ENCODE peak calls at places on chromosomes 7 and 10, in four cellular contexts. One of them, this sample, is unnamed.
A peak's percentile ranks its signal among the peaks of the same experiment; 100 is the strongest.

GRCh38 chr10:91023708-91024438 is 103.0 kb upstream of the ANKRD1 start:
- DNase-seq in esophagus squamous epithelium: no peak
- DNase-seq in GM12878: no peak
- DNase-seq in psoas muscle: no peak
- DNase-seq in this sample: no peak

GRCh38 chr10:43389867-43390266 is 18.4 kb downstream of the FXYD4 start:
- DNase-seq in esophagus squamous epithelium: no peak
- DNase-seq in GM12878: no peak
- DNase-seq in psoas muscle: no peak
- DNase-seq in this sample: no peak

GRCh38 chr7:139118234-139118802 is 8.8 kb upstream of the ZC3HAV1 start:
- DNase-seq in esophagus squamous epithelium: no peak
- DNase-seq in GM12878: peak; percentile 80
- DNase-seq in psoas muscle: no peak
- DNase-seq in this sample: peak; percentile 90

GRCh38 chr10:1708746-1709145 is 28.6 kb downstream of the ADARB2 start:
- DNase-seq in esophagus squamous epithelium: no peak
- DNase-seq in GM12878: no peak
- DNase-seq in psoas muscle: no peak
- DNase-seq in this sample: no peak

GRCh38 chr10:49643296-49644034 is 29.6 kb downstream of the CHAT start:
- DNase-seq in esophagus squamous epithelium: no peak
- DNase-seq in GM12878: no peak
- DNase-seq in psoas muscle: no peak
- DNase-seq in this sample: no peak

GRCh38 chr10:18665079-18665478 is 5.8 kb downstream of the ARL5B start:
- DNase-seq in esophagus squamous epithelium: no peak
- DNase-seq in GM12878: no peak
- DNase-seq in psoas muscle: no peak
- DNase-seq in this sample: no peak

GRCh38 chr10:24503627-24504320 is 219.9 kb downstream of the ARHGAP21 start:
- DNase-seq in esophagus squamous epithelium: no peak
- DNase-seq in GM12878: peak; percentile 36
- DNase-seq in psoas muscle: no peak
- DNase-seq in this sample: peak; percentile 76

GRCh38 chr7:105934577-105935185 is 28.4 kb upstream of the CDHR3 start:
- DNase-seq in esophagus squamous epithelium: no peak
- DNase-seq in GM12878: no peak
- DNase-seq in psoas muscle: no peak
- DNase-seq in this sample: peak; percentile 40

GRCh38 chr7:93232673-93233018 is 480 bp downstream of the VPS50 start:
- DNase-seq in esophagus squamous epithelium: no peak
- DNase-seq in GM12878: no peak
- DNase-seq in psoas muscle: no peak
- DNase-seq in this sample: peak; percentile 25

GRCh38 chr10:688621-689426 is 644 bp downstream of the DIP2C start:
- DNase-seq in esophagus squamous epithelium: no peak
- DNase-seq in GM12878: no peak
- DNase-seq in psoas muscle: peak; percentile 44
- DNase-seq in this sample: no peak

GRCh38 chr7:97215556-97215955 is 98.1 kb downstream of the SDHAF3 start:
- DNase-seq in esophagus squamous epithelium: no peak
- DNase-seq in GM12878: no peak
- DNase-seq in psoas muscle: no peak
- DNase-seq in this sample: no peak

GRCh38 chr7:74657692-74658170 is at the start of gene GTF2I:
- DNase-seq in esophagus squamous epithelium: no peak
- DNase-seq in GM12878: no peak
- DNase-seq in psoas muscle: no peak
- DNase-seq in this sample: no peak

GRCh38 chr10:117552156-117552620 is 9.6 kb downstream of the EMX2 start:
- DNase-seq in esophagus squamous epithelium: no peak
- DNase-seq in GM12878: no peak
- DNase-seq in psoas muscle: no peak
- DNase-seq in this sample: no peak

GRCh38 chr7:80499350-80499955 is 12.4 kb downstream of the GNAT3 start:
- DNase-seq in esophagus squamous epithelium: no peak
- DNase-seq in GM12878: no peak
- DNase-seq in psoas muscle: peak; percentile 36
- DNase-seq in this sample: no peak

GRCh38 chr7:117202511-117202910 is 120.3 kb downstream of the WNT2 start:
- DNase-seq in esophagus squamous epithelium: no peak
- DNase-seq in GM12878: no peak
- DNase-seq in psoas muscle: no peak
- DNase-seq in this sample: no peak

GRCh38 chr7:93757421-93757820 is 133.1 kb downstream of the TFPI2 start:
- DNase-seq in esophagus squamous epithelium: no peak
- DNase-seq in GM12878: no peak
- DNase-seq in psoas muscle: no peak
- DNase-seq in this sample: no peak

GRCh38 chr7:90804370-90804769 is 208.2 kb downstream of the CDK14 start:
- DNase-seq in esophagus squamous epithelium: no peak
- DNase-seq in GM12878: no peak
- DNase-seq in psoas muscle: no peak
- DNase-seq in this sample: no peak

GRCh38 chr7:101620991-101621390 is 8.1 kb downstream of the MYL10 start:
- DNase-seq in esophagus squamous epithelium: no peak
- DNase-seq in GM12878: no peak
- DNase-seq in psoas muscle: no peak
- DNase-seq in this sample: no peak

GRCh38 chr7:111029141-111029572 is 61.8 kb upstream of the LRRN3 start:
- DNase-seq in esophagus squamous epithelium: no peak
- DNase-seq in GM12878: no peak
- DNase-seq in psoas muscle: no peak
- DNase-seq in this sample: no peak

GRCh38 chr7:41027428-41028115 is 675.3 kb downstream of the INHBA start:
- DNase-seq in esophagus squamous epithelium: no peak
- DNase-seq in GM12878: no peak
- DNase-seq in psoas muscle: no peak
- DNase-seq in this sample: no peak

DNA sequence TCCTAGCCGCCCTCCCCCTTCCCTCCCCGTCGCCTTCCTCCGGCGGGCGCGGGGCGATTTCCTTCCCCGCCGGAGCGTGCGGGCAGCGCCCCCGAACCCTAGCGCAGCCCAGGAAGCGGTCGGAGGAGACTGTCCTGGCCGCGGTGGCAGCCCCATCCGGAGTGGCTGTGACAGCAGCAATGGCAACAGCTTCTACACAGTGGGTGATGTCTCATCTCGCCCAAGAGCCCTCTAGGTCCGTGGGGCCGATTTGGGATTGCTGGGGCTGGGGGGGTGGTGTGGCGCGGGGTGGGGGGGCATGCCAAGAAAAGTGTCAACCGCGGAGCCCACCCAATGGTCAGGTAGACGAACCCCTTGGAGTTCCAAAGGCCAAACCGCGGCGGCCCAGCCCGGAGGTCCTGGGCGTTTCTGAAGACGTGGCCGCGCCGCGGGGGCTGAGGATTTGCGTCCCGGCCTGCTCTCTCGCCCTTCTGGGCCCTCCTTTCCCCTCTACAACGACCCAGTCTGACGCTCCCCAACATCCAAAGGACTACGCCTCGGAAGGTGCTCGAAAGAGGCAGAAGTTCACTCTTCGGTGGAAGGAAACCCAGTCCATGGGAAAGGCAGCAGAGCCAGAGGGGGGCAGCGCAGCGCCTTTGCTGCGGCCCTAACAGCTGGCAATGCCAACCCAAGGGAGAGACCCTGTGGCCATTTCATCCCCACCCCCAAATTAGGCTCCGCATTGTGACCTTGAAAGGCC is 603 bp upstream of the TWIST1 start:
- DNase-seq in esophagus squamous epithelium: no peak
- DNase-seq in GM12878: no peak
- DNase-seq in psoas muscle: peak; percentile 18
- DNase-seq in this sample: no peak
- TF ChIP-seq CTCF in esophagus squamous epithelium: no peak
- TF ChIP-seq CTCF in GM12878: no peak
- TF ChIP-seq CTCF in psoas muscle: no peak
- TF ChIP-seq CTCF in this sample: no peak

GRCh38 chr10:101308051-101308450 is 45.9 kb upstream of the BTRC start:
- DNase-seq in esophagus squamous epithelium: no peak
- DNase-seq in GM12878: no peak
- DNase-seq in psoas muscle: no peak
- DNase-seq in this sample: no peak

GRCh38 chr10:101305241-101306230 is 48.4 kb upstream of the BTRC start:
- DNase-seq in esophagus squamous epithelium: no peak
- DNase-seq in GM12878: no peak
- DNase-seq in psoas muscle: no peak
- DNase-seq in this sample: no peak

GRCh38 chr10:101311440-101312067 is 42.4 kb upstream of the BTRC start:
- DNase-seq in esophagus squamous epithelium: no peak
- DNase-seq in GM12878: no peak
- DNase-seq in psoas muscle: no peak
- DNase-seq in this sample: no peak

GRCh38 chr10:101310528-101311439 is 43.2 kb upstream of the BTRC start:
- DNase-seq in esophagus squamous epithelium: no peak
- DNase-seq in GM12878: no peak
- DNase-seq in psoas muscle: no peak
- DNase-seq in this sample: no peak
- H3K4me3 ChIP-seq in esophagus squamous epithelium: peak overlapping the region; percentile 1
- H3K4me3 ChIP-seq in GM12878: no peak overlapping the region
- H3K4me3 ChIP-seq in psoas muscle: peak overlapping the region; percentile 62
- H3K4me3 ChIP-seq in this sample: no peak overlapping the region

GRCh38 chr7:2069472-2069860 is 163.3 kb downstream of the MAD1L1 start:
- DNase-seq in esophagus squamous epithelium: no peak
- DNase-seq in GM12878: no peak
- DNase-seq in psoas muscle: no peak
- DNase-seq in this sample: no peak

GRCh38 chr7:2070151-2070763 is 162.5 kb downstream of the MAD1L1 start:
- DNase-seq in esophagus squamous epithelium: no peak
- DNase-seq in GM12878: no peak
- DNase-seq in psoas muscle: no peak
- DNase-seq in this sample: no peak

GRCh38 chr7:2071133-2071832 is 161.5 kb downstream of the MAD1L1 start:
- DNase-seq in esophagus squamous epithelium: no peak
- DNase-seq in GM12878: no peak
- DNase-seq in psoas muscle: no peak
- DNase-seq in this sample: no peak

GRCh38 chr7:2066251-2066919 is 166.4 kb downstream of the MAD1L1 start:
- DNase-seq in esophagus squamous epithelium: no peak
- DNase-seq in GM12878: no peak
- DNase-seq in psoas muscle: no peak
- DNase-seq in this sample: peak; percentile 13

DNA sequence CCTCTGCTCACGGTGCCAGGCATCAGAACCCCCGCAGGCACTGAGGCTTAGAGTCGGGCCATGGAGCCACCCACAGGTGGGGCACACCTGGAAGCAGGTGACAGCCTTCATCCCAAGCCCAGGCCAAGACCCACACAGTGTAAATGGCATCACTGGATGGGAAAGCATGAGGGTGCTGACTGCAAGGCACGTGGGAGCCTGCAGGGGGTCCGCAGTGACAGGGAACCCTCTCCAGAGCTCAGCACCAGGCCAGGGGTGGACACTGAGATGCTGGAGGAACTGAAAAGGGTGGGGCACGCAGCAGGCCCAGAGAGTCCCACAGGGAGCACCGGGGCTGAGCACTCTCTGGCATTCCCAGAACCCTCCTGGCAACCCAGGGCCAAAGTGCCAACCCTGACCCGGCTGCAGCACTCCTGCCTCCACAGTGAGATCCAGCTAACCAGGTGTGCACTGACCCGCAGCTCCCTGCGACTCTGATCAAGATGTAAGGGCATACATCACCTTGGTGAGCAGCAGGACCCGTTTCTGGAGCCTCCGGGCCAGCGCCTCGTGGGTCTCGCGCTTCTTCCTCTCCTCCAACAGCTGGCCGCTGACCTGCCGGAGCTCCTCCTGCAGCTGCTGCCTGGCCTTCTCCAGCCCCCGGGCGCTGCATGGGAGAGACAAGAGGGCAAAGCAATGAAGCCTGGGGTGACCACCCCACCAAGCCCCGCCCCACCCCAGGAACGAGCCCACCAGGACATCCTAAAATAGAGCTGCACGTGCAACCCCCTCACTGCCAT is 163.9 kb downstream of the MAD1L1 start:
- DNase-seq in esophagus squamous epithelium: no peak
- DNase-seq in GM12878: no peak
- DNase-seq in psoas muscle: no peak
- DNase-seq in this sample: no peak
- TF ChIP-seq CTCF in esophagus squamous epithelium: no peak
- TF ChIP-seq CTCF in GM12878: no peak
- TF ChIP-seq CTCF in psoas muscle: no peak
- TF ChIP-seq CTCF in this sample: no peak

GRCh38 chr7:150799156-150799555 is 1.0 kb downstream of the TMEM176B start:
- DNase-seq in esophagus squamous epithelium: no peak
- DNase-seq in GM12878: no peak
- DNase-seq in psoas muscle: no peak
- DNase-seq in this sample: no peak
- H3K4me3 ChIP-seq in esophagus squamous epithelium: peak overlapping the region; percentile 71
- H3K4me3 ChIP-seq in GM12878: no peak overlapping the region
- H3K4me3 ChIP-seq in psoas muscle: peak overlapping the region; percentile 61
- H3K4me3 ChIP-seq in this sample: no peak overlapping the region

DNA sequence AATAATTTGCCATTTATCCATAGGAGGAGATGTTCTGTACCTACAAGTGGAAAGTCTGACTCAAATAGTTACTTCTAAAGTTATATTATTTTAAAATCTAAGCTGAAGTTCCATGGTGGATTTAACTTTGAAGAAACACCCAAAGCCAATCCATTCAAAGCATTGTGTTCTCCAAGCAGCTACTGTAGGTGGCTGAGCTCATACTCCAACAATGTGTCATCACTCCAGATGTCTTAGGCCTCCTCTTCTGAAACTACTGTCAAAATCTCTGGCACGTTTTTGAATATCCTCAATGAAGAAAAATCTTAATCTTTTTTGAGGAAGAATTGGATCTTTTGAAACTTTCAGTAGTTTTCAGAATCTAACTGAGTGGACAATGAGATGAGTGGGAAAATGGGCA is 169.1 kb downstream of the PTEN start:
- DNase-seq in esophagus squamous epithelium: no peak
- DNase-seq in GM12878: no peak
- DNase-seq in psoas muscle: no peak
- DNase-seq in this sample: no peak
- TF ChIP-seq CTCF in esophagus squamous epithelium: no peak
- TF ChIP-seq CTCF in GM12878: no peak
- TF ChIP-seq CTCF in psoas muscle: no peak
- TF ChIP-seq CTCF in this sample: no peak

GRCh38 chr10:84194424-84195043 is at the start of gene CDHR1:
- DNase-seq in esophagus squamous epithelium: no peak
- DNase-seq in GM12878: no peak
- DNase-seq in psoas muscle: no peak
- DNase-seq in this sample: peak; percentile 70
- H3K4me3 ChIP-seq in esophagus squamous epithelium: peak within 1 kb of the TSS; percentile 68
- H3K4me3 ChIP-seq in GM12878: peak within 1 kb of the TSS; percentile 51
- H3K4me3 ChIP-seq in psoas muscle: peak within 1 kb of the TSS; percentile 57
- H3K4me3 ChIP-seq in this sample: peak within 1 kb of the TSS; percentile 61

DNA sequence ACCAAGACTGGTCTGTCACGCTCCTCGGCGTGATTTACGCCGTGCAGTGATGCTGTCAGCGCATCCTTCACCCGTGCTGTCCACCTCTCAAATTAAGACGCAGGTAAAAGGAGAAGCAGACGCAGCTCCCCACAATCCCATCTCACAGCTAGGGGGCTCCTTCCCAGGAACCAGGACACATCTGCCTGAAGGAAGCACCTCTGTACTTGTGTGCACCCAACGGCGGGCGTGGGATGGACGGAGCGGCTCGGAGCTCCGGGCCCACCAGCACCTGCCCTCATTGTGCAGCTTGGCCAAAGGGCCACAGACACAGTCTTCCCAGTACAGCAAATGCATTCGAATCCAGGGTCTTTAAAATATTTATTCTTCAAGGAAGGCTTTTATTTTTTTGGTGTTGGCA is 55.3 kb downstream of the STK32C start:
- DNase-seq in esophagus squamous epithelium: no peak
- DNase-seq in GM12878: no peak
- DNase-seq in psoas muscle: no peak
- DNase-seq in this sample: no peak
- TF ChIP-seq CTCF in esophagus squamous epithelium: no peak
- TF ChIP-seq CTCF in GM12878: no peak
- TF ChIP-seq CTCF in psoas muscle: no peak
- TF ChIP-seq CTCF in this sample: no peak

GRCh38 chr10:86958109-86958830 is at the start of gene SNCG:
- DNase-seq in esophagus squamous epithelium: no peak
- DNase-seq in GM12878: no peak
- DNase-seq in psoas muscle: no peak
- DNase-seq in this sample: no peak
- H3K4me3 ChIP-seq in esophagus squamous epithelium: peak within 1 kb of the TSS; percentile 54
- H3K4me3 ChIP-seq in GM12878: no peak within 1 kb of the TSS
- H3K4me3 ChIP-seq in psoas muscle: peak within 1 kb of the TSS; percentile 59
- H3K4me3 ChIP-seq in this sample: no peak within 1 kb of the TSS

This sample was measured in GM12865.